ENCODE peak calls at places on chromosomes 3 and 15, in six cellular contexts. D is AG08395; R is EH; H is AG09319; C is H54; S is activated naive CD8-positive, alpha-beta T cell treated with anti-CD3 and anti-CD28 coated beads, Interleukin-2, amount 50 U/mL, for 24 hours. N is an unnamed sample.

GRCh38 chr3:178712247-178712646 is 176.0 kb downstream of the KCNMB2 start:
- DNase-seq in D (no peak), R (no peak), H (no peak), C (no peak), S (no peak), N (no peak)

GRCh38 chr3:141231923-141232861 is 567 bp downstream of the PXYLP1 start:
- DNase-seq in D (no peak), R (peak), H (no peak), C (peak), S (peak), N (peak)

GRCh38 chr3:127738192-127738840 is 65.6 kb downstream of the ABTB1 start:
- DNase-seq in D (peak), R (peak), H (no peak), C (peak), S (no peak), N (peak)

GRCh38 chr15:69099976-69100375 is 60.5 kb upstream of the GLCE start:
- DNase-seq in D (no peak), R (no peak), H (no peak), C (no peak), S (no peak), N (no peak)

GRCh38 chr15:70525551-70525950 is 237.8 kb downstream of the UACA start:
- DNase-seq in D (no peak), R (no peak), H (no peak), C (no peak), S (no peak), N (no peak)

GRCh38 chr3:39457361-39457760 is 10.1 kb upstream of the MOBP start:
- DNase-seq in D (no peak), R (no peak), H (no peak), C (no peak), S (no peak), N (no peak)

GRCh38 chr3:63353383-63353782 is 75.3 kb downstream of the SYNPR start:
- DNase-seq in D (peak), R (peak), H (no peak), C (no peak), S (no peak), N (no peak)

GRCh38 chr3:58116161-58116955 is 94.4 kb downstream of the DNASE1L3 start:
- DNase-seq in D (no peak), R (no peak), H (no peak), C (no peak), S (peak), N (peak)

GRCh38 chr15:100844778-100845177 is 34.9 kb upstream of the ALDH1A3 start:
- DNase-seq in D (no peak), R (no peak), H (no peak), C (no peak), S (no peak), N (no peak)

GRCh38 chr3:111768571-111769100 is 90.4 kb upstream of the PHLDB2 start:
- DNase-seq in D (no peak), R (peak), H (peak), C (peak), S (no peak), N (peak)

GRCh38 chr15:50816191-50816590 is 50.7 kb upstream of the SPPL2A start:
- DNase-seq in D (no peak), R (no peak), H (no peak), C (no peak), S (no peak), N (peak)

N was measured in left kidney.